ENCODE peak calls at places on chromosomes 13 and 19, in four cellular contexts. One of them, this sample, is unnamed.

GRCh38 chr13:75993823-75994222 is 357.7 kb downstream of the LMO7 start:
- DNase-seq in A549: peak; percentile 18
- DNase-seq in HepG2: peak; percentile 10
- DNase-seq in GM12878: no peak
- DNase-seq in this sample: no peak

GRCh38 chr13:94479559-94480095 is at the start of gene DCT:
- DNase-seq in A549: no peak
- DNase-seq in HepG2: no peak
- DNase-seq in GM12878: no peak
- DNase-seq in this sample: no peak

GRCh38 chr13:112849500-112849899 is 119.5 kb upstream of the MCF2L start:
- DNase-seq in A549: no peak
- DNase-seq in HepG2: peak; percentile 26
- DNase-seq in GM12878: no peak
- DNase-seq in this sample: peak; percentile 49

GRCh38 chr13:42544246-42544915 is 29.6 kb upstream of the TNFSF11 start:
- DNase-seq in A549: no peak
- DNase-seq in HepG2: no peak
- DNase-seq in GM12878: no peak
- DNase-seq in this sample: no peak

GRCh38 chr13:94298346-94298745 is 181.1 kb downstream of the DCT start:
- DNase-seq in A549: no peak
- DNase-seq in HepG2: no peak
- DNase-seq in GM12878: no peak
- DNase-seq in this sample: no peak

GRCh38 chr19:33192010-33192409 is 2.1 kb upstream of the LRP3 start:
- DNase-seq in A549: no peak
- DNase-seq in HepG2: no peak
- DNase-seq in GM12878: no peak
- DNase-seq in this sample: peak; percentile 38

GRCh38 chr13:43785681-43786471 is 896 bp downstream of the ENOX1 start:
- DNase-seq in A549: peak; percentile 64
- DNase-seq in HepG2: no peak
- DNase-seq in GM12878: no peak
- DNase-seq in this sample: peak; percentile 89

GRCh38 chr19:37699057-37699456 is 20.5 kb downstream of the ZNF607 start:
- DNase-seq in A549: no peak
- DNase-seq in HepG2: peak; percentile 10
- DNase-seq in GM12878: no peak
- DNase-seq in this sample: no peak

GRCh38 chr13:106629068-106629712 is 61.3 kb upstream of the ARGLU1 start:
- DNase-seq in A549: no peak
- DNase-seq in HepG2: no peak
- DNase-seq in GM12878: no peak
- DNase-seq in this sample: no peak

GRCh38 chr13:23671902-23672301 is 101.7 kb downstream of the TNFRSF19 start:
- DNase-seq in A549: no peak
- DNase-seq in HepG2: no peak
- DNase-seq in GM12878: no peak
- DNase-seq in this sample: no peak

GRCh38 chr13:51006067-51006800 is 96.6 kb downstream of the RNASEH2B start:
- DNase-seq in A549: no peak
- DNase-seq in HepG2: peak; percentile 23
- DNase-seq in GM12878: no peak
- DNase-seq in this sample: no peak

GRCh38 chr13:99926014-99926731 is 45.4 kb downstream of the ZIC5 start:
- DNase-seq in A549: peak; percentile 30
- DNase-seq in HepG2: no peak
- DNase-seq in GM12878: no peak
- DNase-seq in this sample: peak; percentile 38

GRCh38 chr19:10283301-10283733 is 3.4 kb upstream of the ICAM4 start:
- DNase-seq in A549: no peak
- DNase-seq in HepG2: no peak
- DNase-seq in GM12878: no peak
- DNase-seq in this sample: no peak
- TF ChIP-seq PBX3 in A549: no peak
- TF ChIP-seq PBX3 in HepG2: no peak
- TF ChIP-seq PBX3 in GM12878: no peak
- TF ChIP-seq PBX3 in this sample: no peak

DNA sequence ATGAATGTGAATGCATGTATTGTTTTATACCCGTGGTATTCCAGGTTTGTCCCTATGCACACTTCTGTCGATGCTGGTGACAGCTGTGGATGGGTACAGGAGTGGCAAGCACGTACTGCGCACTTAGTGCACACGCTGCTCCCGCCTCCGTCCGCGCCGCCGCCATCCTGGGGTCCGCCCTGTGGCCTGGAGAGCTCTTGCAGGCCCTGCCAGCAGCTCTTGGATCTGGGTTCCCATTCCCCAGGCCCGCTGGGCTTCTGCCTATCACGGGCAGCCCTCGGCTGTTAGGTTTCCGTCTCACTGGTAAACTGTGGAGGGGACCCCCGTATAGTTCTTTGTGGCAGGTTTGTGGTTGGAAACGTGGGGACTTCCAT is 4.0 kb downstream of the GNA11 start:
- DNase-seq in A549: no peak
- DNase-seq in HepG2: no peak
- DNase-seq in GM12878: no peak
- DNase-seq in this sample: no peak
- TF ChIP-seq PBX3 in A549: no peak
- TF ChIP-seq PBX3 in HepG2: no peak
- TF ChIP-seq PBX3 in GM12878: no peak
- TF ChIP-seq PBX3 in this sample: no peak

GRCh38 chr13:77918391-77919261 is at the start of gene EDNRB:
- DNase-seq in A549: no peak
- DNase-seq in HepG2: no peak
- DNase-seq in GM12878: no peak
- DNase-seq in this sample: peak; percentile 39
- TF ChIP-seq PBX3 in A549: no peak
- TF ChIP-seq PBX3 in HepG2: no peak
- TF ChIP-seq PBX3 in GM12878: no peak
- TF ChIP-seq PBX3 in this sample: no peak

GRCh38 chr19:21568816-21569496 is 63.6 kb downstream of the ZNF429 start:
- DNase-seq in A549: no peak
- DNase-seq in HepG2: no peak
- DNase-seq in GM12878: no peak
- DNase-seq in this sample: no peak

GRCh38 chr19:21571316-21571715 is 65.9 kb downstream of the ZNF429 start:
- DNase-seq in A549: no peak
- DNase-seq in HepG2: no peak
- DNase-seq in GM12878: no peak
- DNase-seq in this sample: no peak

GRCh38 chr19:21566073-21566472 is 60.7 kb downstream of the ZNF429 start:
- DNase-seq in A549: no peak
- DNase-seq in HepG2: no peak
- DNase-seq in GM12878: no peak
- DNase-seq in this sample: no peak

GRCh38 chr19:21574607-21575006 is 69.2 kb downstream of the ZNF429 start:
- DNase-seq in A549: no peak
- DNase-seq in HepG2: no peak
- DNase-seq in GM12878: no peak
- DNase-seq in this sample: no peak

GRCh38 chr19:21569497-21569870 is 64.1 kb downstream of the ZNF429 start:
- DNase-seq in A549: no peak
- DNase-seq in HepG2: no peak
- DNase-seq in GM12878: no peak
- DNase-seq in this sample: no peak
- TF ChIP-seq PBX3 in A549: no peak
- TF ChIP-seq PBX3 in HepG2: no peak
- TF ChIP-seq PBX3 in GM12878: no peak
- TF ChIP-seq PBX3 in this sample: no peak

DNA sequence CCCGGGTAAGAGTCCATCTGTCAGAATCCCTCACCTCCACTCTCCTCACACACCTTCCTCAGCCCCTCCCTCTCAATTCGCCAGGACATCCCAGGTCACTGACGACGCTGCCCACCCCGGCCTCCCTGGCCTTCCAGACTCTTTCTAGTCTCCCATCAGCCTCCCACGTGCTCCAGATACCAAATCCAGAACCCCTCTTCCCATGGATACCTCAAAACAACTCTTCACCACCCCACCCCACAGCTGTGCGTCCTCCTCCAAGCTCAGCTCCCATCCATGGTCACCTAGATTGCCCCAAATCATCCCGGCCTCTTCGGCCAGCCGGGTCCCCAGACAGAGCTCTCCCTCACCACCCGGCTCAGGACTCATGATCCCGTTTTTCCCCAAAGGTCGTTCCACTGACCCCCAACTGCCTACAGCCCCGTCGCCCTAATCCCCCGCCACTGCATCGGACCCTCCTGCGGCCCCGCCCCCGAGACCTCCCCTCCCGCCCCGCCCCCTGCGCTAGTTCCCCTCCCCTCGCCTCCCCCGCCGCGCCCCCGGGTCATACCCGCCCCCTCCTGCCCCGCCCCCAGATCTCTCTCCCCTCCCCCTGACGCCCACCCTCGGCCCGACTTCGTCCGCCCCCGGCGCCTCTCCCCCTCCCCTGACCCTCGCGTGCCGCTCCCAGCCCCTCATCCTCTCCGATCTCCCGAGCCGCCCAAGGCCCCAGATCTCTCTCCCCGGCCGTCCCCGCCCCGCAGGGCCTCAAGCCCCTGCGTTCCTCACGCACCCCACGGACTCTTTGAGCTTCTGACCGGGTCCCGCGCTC is 546 bp downstream of the UBXN6 start:
- DNase-seq in A549: no peak
- DNase-seq in HepG2: no peak
- DNase-seq in GM12878: no peak
- DNase-seq in this sample: peak; percentile 98
- TF ChIP-seq PBX3 in A549: no peak
- TF ChIP-seq PBX3 in HepG2: no peak
- TF ChIP-seq PBX3 in GM12878: no peak
- TF ChIP-seq PBX3 in this sample: no peak

GRCh38 chr13:113926301-113926761 is 47.5 kb downstream of the C13orf46 start:
- DNase-seq in A549: no peak
- DNase-seq in HepG2: no peak
- DNase-seq in GM12878: no peak
- DNase-seq in this sample: no peak
- TF ChIP-seq PBX3 in A549: no peak
- TF ChIP-seq PBX3 in HepG2: no peak
- TF ChIP-seq PBX3 in GM12878: no peak
- TF ChIP-seq PBX3 in this sample: no peak

GRCh38 chr19:35938282-35939224 is 2.4 kb downstream of the LRFN3 start:
- DNase-seq in A549: no peak
- DNase-seq in HepG2: no peak
- DNase-seq in GM12878: no peak
- DNase-seq in this sample: no peak

GRCh38 chr19:35936738-35937268 is 629 bp downstream of the LRFN3 start:
- DNase-seq in A549: no peak
- DNase-seq in HepG2: no peak
- DNase-seq in GM12878: no peak
- DNase-seq in this sample: no peak

GRCh38 chr19:35937345-35938281 is 1.4 kb downstream of the LRFN3 start:
- DNase-seq in A549: no peak
- DNase-seq in HepG2: no peak
- DNase-seq in GM12878: no peak
- DNase-seq in this sample: no peak

GRCh38 chr19:35939307-35940077 is 3.3 kb downstream of the LRFN3 start:
- DNase-seq in A549: no peak
- DNase-seq in HepG2: no peak
- DNase-seq in GM12878: no peak
- DNase-seq in this sample: no peak

GRCh38 chr19:35935911-35936737 is at the start of gene LRFN3:
- DNase-seq in A549: peak; percentile 88
- DNase-seq in HepG2: peak; percentile 21
- DNase-seq in GM12878: no peak
- DNase-seq in this sample: peak; percentile 94
- TF ChIP-seq PBX3 in A549: no peak
- TF ChIP-seq PBX3 in HepG2: no peak
- TF ChIP-seq PBX3 in GM12878: no peak
- TF ChIP-seq PBX3 in this sample: no peak

GRCh38 chr19:50197348-50197747 is 6.1 kb upstream of the MYH14 start:
- DNase-seq in A549: no peak
- DNase-seq in HepG2: no peak
- DNase-seq in GM12878: no peak
- DNase-seq in this sample: no peak

GRCh38 chr19:50196322-50196932 is 7.0 kb upstream of the MYH14 start:
- DNase-seq in A549: no peak
- DNase-seq in HepG2: no peak
- DNase-seq in GM12878: no peak
- DNase-seq in this sample: no peak

GRCh38 chr19:50195224-50195623 is 8.2 kb upstream of the MYH14 start:
- DNase-seq in A549: no peak
- DNase-seq in HepG2: no peak
- DNase-seq in GM12878: no peak
- DNase-seq in this sample: no peak

GRCh38 chr19:50199254-50199545 is 4.2 kb upstream of the MYH14 start:
- DNase-seq in A549: no peak
- DNase-seq in HepG2: no peak
- DNase-seq in GM12878: no peak
- DNase-seq in this sample: no peak

DNA sequence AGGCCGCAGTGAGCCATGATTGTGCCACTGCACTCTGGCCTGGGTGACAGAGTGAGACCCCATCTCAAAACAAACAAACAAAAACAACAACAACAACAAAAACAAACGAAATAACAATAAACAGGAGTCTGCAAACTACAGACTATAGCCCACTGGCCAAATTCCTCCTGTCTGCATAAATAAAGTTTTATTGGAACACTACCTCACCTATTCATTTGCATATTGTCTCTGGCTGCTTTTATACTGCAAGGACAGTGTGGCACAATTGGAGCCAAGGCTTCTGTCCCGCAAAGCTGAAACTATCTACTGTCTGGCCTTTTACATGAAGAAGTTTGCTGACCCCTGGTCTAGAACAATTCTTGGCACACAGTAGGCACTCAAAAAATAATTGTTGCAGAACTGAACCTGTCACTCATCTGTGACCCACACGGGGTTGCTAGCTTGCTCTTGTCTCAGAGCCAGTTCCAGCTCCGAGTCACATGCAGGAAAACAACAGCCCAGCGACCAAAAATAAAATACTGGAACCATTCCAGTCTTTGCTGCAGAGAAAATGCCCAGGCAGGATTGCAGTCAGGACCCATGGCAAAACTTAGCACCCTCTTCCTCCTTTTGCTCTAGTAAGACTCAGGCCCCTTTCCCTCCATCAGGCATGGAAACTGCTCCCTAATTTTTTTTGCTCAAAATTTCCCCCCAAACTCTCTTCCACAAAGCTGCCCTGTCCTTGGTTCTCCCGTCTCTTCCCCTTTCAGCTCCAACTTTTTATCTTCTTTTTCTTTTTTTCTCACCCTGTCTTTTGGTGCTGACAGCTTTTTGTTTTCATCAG is 4.8 kb upstream of the MYH14 start:
- DNase-seq in A549: no peak
- DNase-seq in HepG2: no peak
- DNase-seq in GM12878: no peak
- DNase-seq in this sample: no peak
- TF ChIP-seq PBX3 in A549: no peak
- TF ChIP-seq PBX3 in HepG2: no peak
- TF ChIP-seq PBX3 in GM12878: no peak
- TF ChIP-seq PBX3 in this sample: no peak

This sample was measured in SK-N-SH.